ENCODE peak calls at places on chromosome 22, in ten cellular contexts. M, B, S, J, X, Z, D, G, L and W are unnamed samples.

GRCh38 chr22:22558071-22558971 is 744 bp downstream of the PRAME start:
- DNase-seq in B (no peak), J (no peak), D (no peak), S (no peak), L (no peak), Z (no peak), M (no peak), X (no peak), G (no peak), W (no peak)

GRCh38 chr22:33811686-33812085 is 108.6 kb downstream of the LARGE1 start:
- DNase-seq in J (no peak), D (no peak), L (no peak), X (no peak), G (no peak), B (no peak), Z (no peak), M (no peak), S (peak), W (no peak)

GRCh38 chr22:30086496-30086895 is 6.2 kb downstream of the HORMAD2 start:
- DNase-seq in D (no peak), X (no peak), S (no peak), L (no peak), G (no peak), J (no peak), Z (no peak), M (no peak), B (no peak), W (no peak)

GRCh38 chr22:21013742-21014201 is 1.2 kb upstream of the P2RX6 start:
- DNase-seq in X (no peak), S (no peak), M (no peak), J (no peak), Z (no peak), L (no peak), D (no peak), B (no peak), G (no peak), W (no peak)

GRCh38 chr22:37177755-37178154 is 10.3 kb downstream of the C1QTNF6 start:
- DNase-seq in B (no peak), X (no peak), S (no peak), D (no peak), L (no peak), J (no peak), G (no peak), M (no peak), Z (no peak), W (no peak)

GRCh38 chr22:17754233-17754925 is 19.9 kb downstream of the BID start:
- DNase-seq in Z (peak), B (no peak), D (no peak), M (no peak), S (no peak), G (no peak), L (no peak), J (no peak), X (no peak), W (peak)

GRCh38 chr22:40216041-40216756 is 38.5 kb downstream of the TNRC6B start:
- DNase-seq in X (no peak), J (no peak), S (no peak), B (no peak), Z (peak), L (no peak), D (no peak), M (peak), G (no peak), W (no peak)

GRCh38 chr22:36055376-36056310 is 27.0 kb upstream of the RBFOX2 start:
- DNase-seq in X (no peak), J (no peak), S (no peak), B (no peak), Z (no peak), D (no peak), M (no peak), L (no peak), G (no peak), W (no peak)

GRCh38 chr22:27512283-27512761 is 289.2 kb downstream of the MN1 start:
- DNase-seq in J (no peak), L (no peak), D (peak), X (no peak), Z (no peak), S (peak), M (no peak), G (no peak), B (peak), W (no peak)

GRCh38 chr22:46079861-46080821 is 70.2 kb upstream of the PPARA start:
- DNase-seq in J (no peak), Z (no peak), L (no peak), B (peak), S (peak), G (peak), M (no peak), X (no peak), D (peak), W (peak)

GRCh38 chr22:38841211-38841610 is 2.6 kb downstream of the NPTXR start:
- DNase-seq in M (no peak), Z (no peak), B (no peak), X (no peak), J (no peak), S (no peak), D (no peak), L (no peak), G (no peak), W (no peak)

GRCh38 chr22:39254789-39255298 is 10.1 kb upstream of the PDGFB start:
- DNase-seq in D (peak), M (no peak), X (peak), G (no peak), Z (peak), B (peak), L (no peak), S (no peak), J (no peak), W (no peak)

GRCh38 chr22:22069450-22070370 is 87.1 kb upstream of the TOP3B start:
- DNase-seq in X (no peak), M (no peak), S (no peak), L (no peak), D (no peak), B (no peak), G (no peak), Z (no peak), J (no peak), W (no peak)

GRCh38 chr22:29704528-29705285 is 15.1 kb upstream of the CABP7 start:
- DNase-seq in B (peak), J (peak), X (no peak), L (no peak), G (peak), S (peak), D (peak), M (no peak), Z (no peak), W (peak)